ENCODE peak calls at places on chromosome 1, in six cellular contexts. One of them, this sample, is unnamed. For H3K4me1, the result is how much of the 10 kb centered on the place peaks cover.

GRCh38 chr1:3419415-3420204 is 34.9 kb upstream of the ARHGEF16 start:
- DNase-seq in Peyer's patch: peak
- DNase-seq in stomach: peak
- DNase-seq in left lung: no peak
- DNase-seq in CD8-positive, alpha-beta T cell: no peak
- DNase-seq in cardiac muscle cell: no peak
- DNase-seq in this sample: no peak

GRCh38 chr1:30743584-30744059 is 14.0 kb downstream of the LAPTM5 start:
- DNase-seq in Peyer's patch: peak
- DNase-seq in stomach: no peak
- DNase-seq in left lung: no peak
- DNase-seq in CD8-positive, alpha-beta T cell: peak
- DNase-seq in cardiac muscle cell: no peak
- DNase-seq in this sample: no peak

GRCh38 chr1:202122639-202123335 is at the start of gene GPR37L1:
- DNase-seq in Peyer's patch: no peak
- DNase-seq in stomach: peak
- DNase-seq in left lung: peak
- DNase-seq in CD8-positive, alpha-beta T cell: no peak
- DNase-seq in cardiac muscle cell: peak
- DNase-seq in this sample: peak

GRCh38 chr1:115432061-115432460 is 94.0 kb upstream of the NGF start:
- DNase-seq in Peyer's patch: no peak
- DNase-seq in stomach: no peak
- DNase-seq in left lung: peak
- DNase-seq in CD8-positive, alpha-beta T cell: no peak
- DNase-seq in cardiac muscle cell: peak
- DNase-seq in this sample: no peak

GRCh38 chr1:115527746-115528145 is 114.0 kb upstream of the VANGL1 start:
- DNase-seq in Peyer's patch: no peak
- DNase-seq in stomach: no peak
- DNase-seq in left lung: no peak
- DNase-seq in CD8-positive, alpha-beta T cell: no peak
- DNase-seq in cardiac muscle cell: no peak
- DNase-seq in this sample: no peak

GRCh38 chr1:179082308-179083030 is 599 bp downstream of the TOR3A start:
- DNase-seq in Peyer's patch: peak
- DNase-seq in stomach: peak
- DNase-seq in left lung: peak
- DNase-seq in CD8-positive, alpha-beta T cell: peak
- DNase-seq in cardiac muscle cell: peak
- DNase-seq in this sample: peak

GRCh38 chr1:79839882-79840281 is 833.4 kb upstream of the ADGRL4 start:
- DNase-seq in Peyer's patch: no peak
- DNase-seq in stomach: no peak
- DNase-seq in left lung: no peak
- DNase-seq in CD8-positive, alpha-beta T cell: no peak
- DNase-seq in cardiac muscle cell: no peak
- DNase-seq in this sample: no peak

GRCh38 chr1:240888787-240889048 is 276.8 kb upstream of the GREM2 start:
- DNase-seq in Peyer's patch: peak
- DNase-seq in stomach: no peak
- DNase-seq in left lung: no peak
- DNase-seq in CD8-positive, alpha-beta T cell: no peak
- DNase-seq in cardiac muscle cell: no peak
- DNase-seq in this sample: no peak

GRCh38 chr1:178324003-178324402 is 172.8 kb downstream of the CLEC20A start:
- DNase-seq in Peyer's patch: no peak
- DNase-seq in stomach: no peak
- DNase-seq in left lung: no peak
- DNase-seq in CD8-positive, alpha-beta T cell: no peak
- DNase-seq in cardiac muscle cell: no peak
- DNase-seq in this sample: no peak

GRCh38 chr1:97906567-97907228 is 14.1 kb downstream of the DPYD start:
- DNase-seq in Peyer's patch: no peak
- DNase-seq in stomach: no peak
- DNase-seq in left lung: peak
- DNase-seq in CD8-positive, alpha-beta T cell: no peak
- DNase-seq in cardiac muscle cell: peak
- DNase-seq in this sample: no peak

GRCh38 chr1:20703124-20703756 is 14.6 kb downstream of the KIF17 start:
- DNase-seq in Peyer's patch: no peak
- DNase-seq in stomach: no peak
- DNase-seq in left lung: no peak
- DNase-seq in CD8-positive, alpha-beta T cell: no peak
- DNase-seq in cardiac muscle cell: no peak
- DNase-seq in this sample: no peak

GRCh38 chr1:219123041-219123440 is 50.6 kb upstream of the LYPLAL1 start:
- DNase-seq in Peyer's patch: no peak
- DNase-seq in stomach: no peak
- DNase-seq in left lung: no peak
- DNase-seq in CD8-positive, alpha-beta T cell: no peak
- DNase-seq in cardiac muscle cell: peak
- DNase-seq in this sample: no peak

GRCh38 chr1:204478166-204478899 is 16.3 kb downstream of the PIK3C2B start:
- DNase-seq in Peyer's patch: no peak
- DNase-seq in stomach: no peak
- DNase-seq in left lung: no peak
- DNase-seq in CD8-positive, alpha-beta T cell: no peak
- DNase-seq in cardiac muscle cell: no peak
- DNase-seq in this sample: no peak

GRCh38 chr1:52102336-52103013 is 39.4 kb upstream of the ZFYVE9 start:
- DNase-seq in Peyer's patch: no peak
- DNase-seq in stomach: no peak
- DNase-seq in left lung: no peak
- DNase-seq in CD8-positive, alpha-beta T cell: no peak
- DNase-seq in cardiac muscle cell: no peak
- DNase-seq in this sample: no peak

GRCh38 chr1:230895452-230895851 is 27.1 kb upstream of the C1orf198 start:
- DNase-seq in Peyer's patch: no peak
- DNase-seq in stomach: no peak
- DNase-seq in left lung: no peak
- DNase-seq in CD8-positive, alpha-beta T cell: no peak
- DNase-seq in cardiac muscle cell: no peak
- DNase-seq in this sample: no peak

GRCh38 chr1:15022069-15022468 is 131.5 kb upstream of the TMEM51 start:
- DNase-seq in Peyer's patch: no peak
- DNase-seq in stomach: no peak
- DNase-seq in left lung: no peak
- DNase-seq in CD8-positive, alpha-beta T cell: no peak
- DNase-seq in cardiac muscle cell: no peak
- DNase-seq in this sample: no peak

GRCh38 chr1:29033829-29034466 is 89.8 kb downstream of the TMEM200B start:
- DNase-seq in Peyer's patch: no peak
- DNase-seq in stomach: no peak
- DNase-seq in left lung: no peak
- DNase-seq in CD8-positive, alpha-beta T cell: no peak
- DNase-seq in cardiac muscle cell: peak
- DNase-seq in this sample: no peak

GRCh38 chr1:50983403-50983802 is 13.4 kb downstream of the CDKN2C start:
- DNase-seq in Peyer's patch: no peak
- DNase-seq in stomach: no peak
- DNase-seq in left lung: no peak
- DNase-seq in CD8-positive, alpha-beta T cell: no peak
- DNase-seq in cardiac muscle cell: no peak
- DNase-seq in this sample: no peak

GRCh38 chr1:47533176-47534039 is 95.6 kb downstream of the FOXD2 start:
- DNase-seq in Peyer's patch: no peak
- DNase-seq in stomach: peak
- DNase-seq in left lung: peak
- DNase-seq in CD8-positive, alpha-beta T cell: no peak
- DNase-seq in cardiac muscle cell: peak
- DNase-seq in this sample: peak

GRCh38 chr1:85952460-85952859 is 204.1 kb downstream of the COL24A1 start:
- DNase-seq in Peyer's patch: no peak
- DNase-seq in stomach: no peak
- DNase-seq in left lung: no peak
- DNase-seq in CD8-positive, alpha-beta T cell: no peak
- DNase-seq in cardiac muscle cell: no peak
- DNase-seq in this sample: peak

GRCh38 chr1:214853340-214853739 is 229.2 kb upstream of the KCNK2 start:
- DNase-seq in Peyer's patch: no peak
- DNase-seq in stomach: no peak
- DNase-seq in left lung: no peak
- DNase-seq in CD8-positive, alpha-beta T cell: no peak
- DNase-seq in cardiac muscle cell: peak
- DNase-seq in this sample: no peak

GRCh38 chr1:174000274-174000852 is 21.8 kb downstream of the RC3H1 start:
- DNase-seq in Peyer's patch: no peak
- DNase-seq in stomach: no peak
- DNase-seq in left lung: no peak
- DNase-seq in CD8-positive, alpha-beta T cell: no peak
- DNase-seq in cardiac muscle cell: peak
- DNase-seq in this sample: peak

GRCh38 chr1:55212349-55213028 is 2.7 kb downstream of the USP24 start:
- DNase-seq in Peyer's patch: no peak
- DNase-seq in stomach: no peak
- DNase-seq in left lung: peak
- DNase-seq in CD8-positive, alpha-beta T cell: peak
- DNase-seq in cardiac muscle cell: no peak
- DNase-seq in this sample: no peak

GRCh38 chr1:55211456-55211855 is 3.7 kb downstream of the USP24 start:
- DNase-seq in Peyer's patch: no peak
- DNase-seq in stomach: no peak
- DNase-seq in left lung: no peak
- DNase-seq in CD8-positive, alpha-beta T cell: no peak
- DNase-seq in cardiac muscle cell: no peak
- DNase-seq in this sample: no peak

GRCh38 chr1:55211909-55212308 is 3.3 kb downstream of the USP24 start:
- DNase-seq in Peyer's patch: peak
- DNase-seq in stomach: no peak
- DNase-seq in left lung: no peak
- DNase-seq in CD8-positive, alpha-beta T cell: no peak
- DNase-seq in cardiac muscle cell: no peak
- DNase-seq in this sample: no peak

GRCh38 chr1:55209247-55209646 is 5.9 kb downstream of the USP24 start:
- DNase-seq in Peyer's patch: no peak
- DNase-seq in stomach: no peak
- DNase-seq in left lung: no peak
- DNase-seq in CD8-positive, alpha-beta T cell: no peak
- DNase-seq in cardiac muscle cell: no peak
- DNase-seq in this sample: no peak

GRCh38 chr1:55210990-55211389 is 4.2 kb downstream of the USP24 start:
- DNase-seq in Peyer's patch: no peak
- DNase-seq in stomach: no peak
- DNase-seq in left lung: no peak
- DNase-seq in CD8-positive, alpha-beta T cell: no peak
- DNase-seq in cardiac muscle cell: no peak
- DNase-seq in this sample: no peak
- H3K4me3 ChIP-seq in Peyer's patch: peak
- H3K4me3 ChIP-seq in stomach: peak
- H3K4me3 ChIP-seq in left lung: peak
- H3K4me3 ChIP-seq in CD8-positive, alpha-beta T cell: no peak
- H3K4me3 ChIP-seq in cardiac muscle cell: no peak
- H3K4me3 ChIP-seq in this sample: no peak

GRCh38 chr1:156705918-156706646 is 699 bp upstream of the CRABP2 start:
- DNase-seq in Peyer's patch: peak
- DNase-seq in stomach: peak
- DNase-seq in left lung: peak
- DNase-seq in CD8-positive, alpha-beta T cell: peak
- DNase-seq in cardiac muscle cell: peak
- DNase-seq in this sample: peak
- H3K4me1 ChIP-seq in Peyer's patch: under half
- H3K4me1 ChIP-seq in stomach: under half
- H3K4me1 ChIP-seq in left lung: under half
- H3K4me1 ChIP-seq in CD8-positive, alpha-beta T cell: under half
- H3K4me1 ChIP-seq in cardiac muscle cell: half or more
- H3K4me1 ChIP-seq in this sample: half or more

DNA sequence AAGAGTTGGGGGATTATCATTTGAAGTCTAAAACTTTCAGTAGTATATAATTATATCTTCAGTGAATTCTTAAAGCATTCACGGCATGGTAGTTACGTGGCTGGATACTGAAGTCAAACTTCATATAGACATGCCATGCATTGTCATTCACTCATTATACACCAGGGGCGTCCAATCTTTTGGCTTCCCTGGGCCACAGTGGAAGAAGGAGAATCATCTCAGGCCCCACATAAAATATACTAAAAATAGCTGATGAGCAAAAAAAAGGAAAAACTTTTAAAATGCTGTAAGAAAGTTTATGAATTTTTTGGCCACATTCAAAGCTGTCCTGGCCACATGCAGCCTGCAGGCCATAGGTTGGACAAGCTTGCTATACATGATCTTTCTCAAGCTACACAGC is 43.8 kb downstream of the DENND1B start:
- DNase-seq in Peyer's patch: no peak
- DNase-seq in stomach: no peak
- DNase-seq in left lung: no peak
- DNase-seq in CD8-positive, alpha-beta T cell: no peak
- DNase-seq in cardiac muscle cell: no peak
- DNase-seq in this sample: no peak
- TF ChIP-seq CTCF in Peyer's patch: no peak
- TF ChIP-seq CTCF in stomach: no peak
- TF ChIP-seq CTCF in left lung: no peak
- TF ChIP-seq CTCF in CD8-positive, alpha-beta T cell: no peak
- TF ChIP-seq CTCF in cardiac muscle cell: no peak
- TF ChIP-seq CTCF in this sample: peak

GRCh38 chr1:206002160-206002559 is 1.0 kb downstream of the RAB7B start:
- DNase-seq in Peyer's patch: no peak
- DNase-seq in stomach: no peak
- DNase-seq in left lung: no peak
- DNase-seq in CD8-positive, alpha-beta T cell: peak
- DNase-seq in cardiac muscle cell: no peak
- DNase-seq in this sample: no peak
- H3K4me3 ChIP-seq in Peyer's patch: no peak
- H3K4me3 ChIP-seq in stomach: peak
- H3K4me3 ChIP-seq in left lung: peak
- H3K4me3 ChIP-seq in CD8-positive, alpha-beta T cell: no peak
- H3K4me3 ChIP-seq in cardiac muscle cell: no peak
- H3K4me3 ChIP-seq in this sample: no peak

DNA sequence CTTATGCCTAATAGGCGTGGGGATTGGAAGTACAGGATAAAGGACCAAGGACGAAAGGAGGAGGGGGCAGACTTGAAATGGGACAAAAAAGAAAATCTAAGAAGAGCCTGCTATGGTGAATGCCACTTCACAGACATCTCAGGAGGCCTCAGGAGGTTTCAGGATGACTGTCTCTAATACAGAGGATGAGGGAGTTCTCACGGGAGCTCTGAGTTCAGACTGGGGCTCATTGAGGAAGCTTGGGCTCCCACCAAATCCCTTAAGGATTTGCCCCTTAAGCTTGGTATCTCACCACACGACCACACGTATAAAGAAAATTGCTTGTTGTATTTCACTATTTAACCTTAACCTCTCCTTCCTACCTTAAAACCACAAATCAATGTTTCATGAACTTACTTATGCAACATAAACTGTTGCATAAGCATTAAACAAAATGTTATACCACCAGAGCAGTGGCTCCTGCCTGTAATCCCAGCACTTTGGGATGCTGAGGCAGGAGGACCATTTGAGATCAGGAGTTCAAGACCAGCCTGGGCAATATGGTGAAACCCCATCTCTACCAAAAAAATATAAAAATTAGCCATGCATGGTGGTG is 12.4 kb downstream of the SLC30A1 start:
- DNase-seq in Peyer's patch: no peak
- DNase-seq in stomach: no peak
- DNase-seq in left lung: no peak
- DNase-seq in CD8-positive, alpha-beta T cell: no peak
- DNase-seq in cardiac muscle cell: no peak
- DNase-seq in this sample: no peak
- H3K4me1 ChIP-seq in Peyer's patch: under half
- H3K4me1 ChIP-seq in stomach: under half
- H3K4me1 ChIP-seq in left lung: under half
- H3K4me1 ChIP-seq in CD8-positive, alpha-beta T cell: under half
- H3K4me1 ChIP-seq in cardiac muscle cell: under half
- H3K4me1 ChIP-seq in this sample: under half